ENCODE peak calls at places on chromosomes 3 and 15, in four cellular contexts. One of them, this sample, is unnamed.

GRCh38 chr15:50145451-50145872 is 26.4 kb upstream of the ATP8B4 start:
- DNase-seq in kidney tubule cell: peak
- DNase-seq in activated CD4-positive, alpha-beta T cell treated with anti-CD3 and anti-CD28 coated beads for 36 hours: no peak
- DNase-seq in MCF 10A: peak
- DNase-seq in this sample: peak

GRCh38 chr15:32641517-32642059 is at the start of gene SCG5:
- DNase-seq in kidney tubule cell: peak
- DNase-seq in activated CD4-positive, alpha-beta T cell treated with anti-CD3 and anti-CD28 coated beads for 36 hours: peak
- DNase-seq in MCF 10A: no peak
- DNase-seq in this sample: no peak

GRCh38 chr15:77505556-77505955 is 84.9 kb downstream of the HMG20A start:
- DNase-seq in kidney tubule cell: no peak
- DNase-seq in activated CD4-positive, alpha-beta T cell treated with anti-CD3 and anti-CD28 coated beads for 36 hours: no peak
- DNase-seq in MCF 10A: peak
- DNase-seq in this sample: no peak

GRCh38 chr3:155594836-155595235 is 150.0 kb downstream of the PLCH1 start:
- DNase-seq in kidney tubule cell: no peak
- DNase-seq in activated CD4-positive, alpha-beta T cell treated with anti-CD3 and anti-CD28 coated beads for 36 hours: no peak
- DNase-seq in MCF 10A: no peak
- DNase-seq in this sample: no peak

GRCh38 chr3:25045291-25045690 is 382.8 kb upstream of the RARB start:
- DNase-seq in kidney tubule cell: no peak
- DNase-seq in activated CD4-positive, alpha-beta T cell treated with anti-CD3 and anti-CD28 coated beads for 36 hours: no peak
- DNase-seq in MCF 10A: no peak
- DNase-seq in this sample: no peak

GRCh38 chr3:156434921-156435320 is 120.0 kb downstream of the SSR3 start:
- DNase-seq in kidney tubule cell: no peak
- DNase-seq in activated CD4-positive, alpha-beta T cell treated with anti-CD3 and anti-CD28 coated beads for 36 hours: no peak
- DNase-seq in MCF 10A: peak
- DNase-seq in this sample: no peak

GRCh38 chr3:69085543-69086132 is 901 bp downstream of the ARL6IP5 start:
- DNase-seq in kidney tubule cell: peak
- DNase-seq in activated CD4-positive, alpha-beta T cell treated with anti-CD3 and anti-CD28 coated beads for 36 hours: peak
- DNase-seq in MCF 10A: peak
- DNase-seq in this sample: peak

GRCh38 chr3:123149525-123149924 is 52.2 kb upstream of the SEC22A start:
- DNase-seq in kidney tubule cell: no peak
- DNase-seq in activated CD4-positive, alpha-beta T cell treated with anti-CD3 and anti-CD28 coated beads for 36 hours: no peak
- DNase-seq in MCF 10A: no peak
- DNase-seq in this sample: no peak

GRCh38 chr3:38811822-38812221 is 4.2 kb downstream of the SCN10A start:
- DNase-seq in kidney tubule cell: no peak
- DNase-seq in activated CD4-positive, alpha-beta T cell treated with anti-CD3 and anti-CD28 coated beads for 36 hours: no peak
- DNase-seq in MCF 10A: no peak
- DNase-seq in this sample: no peak

GRCh38 chr3:134666466-134666865 is 15.6 kb upstream of the KY start:
- DNase-seq in kidney tubule cell: peak
- DNase-seq in activated CD4-positive, alpha-beta T cell treated with anti-CD3 and anti-CD28 coated beads for 36 hours: no peak
- DNase-seq in MCF 10A: peak
- DNase-seq in this sample: peak

GRCh38 chr3:39098473-39099000 is 8.9 kb downstream of the GORASP1 start:
- DNase-seq in kidney tubule cell: no peak
- DNase-seq in activated CD4-positive, alpha-beta T cell treated with anti-CD3 and anti-CD28 coated beads for 36 hours: no peak
- DNase-seq in MCF 10A: no peak
- DNase-seq in this sample: no peak

GRCh38 chr15:101203029-101203428 is 48.8 kb downstream of the CHSY1 start:
- DNase-seq in kidney tubule cell: no peak
- DNase-seq in activated CD4-positive, alpha-beta T cell treated with anti-CD3 and anti-CD28 coated beads for 36 hours: no peak
- DNase-seq in MCF 10A: no peak
- DNase-seq in this sample: no peak

GRCh38 chr3:148943531-148944200 is 47.7 kb upstream of the GYG1 start:
- DNase-seq in kidney tubule cell: peak
- DNase-seq in activated CD4-positive, alpha-beta T cell treated with anti-CD3 and anti-CD28 coated beads for 36 hours: peak
- DNase-seq in MCF 10A: peak
- DNase-seq in this sample: peak

This sample was measured in HT1080.